ENCODE peak calls at places on chromosomes 7 and 10, in six cellular contexts. X is neural progenitor cell, F is astrocyte, Z is IMR-90, E is mammary epithelial cell, S is mesendoderm. V is an unnamed sample.

GRCh38 chr10:118594392-118595063 is 920 bp downstream of the PRLHR start:
- DNase-seq in F (peak; percentile 13), S (peak; percentile 96), X (peak; percentile 99), Z (peak; percentile 21), E (peak; percentile 57), V (no peak)

GRCh38 chr10:22657566-22658190 is 56.7 kb downstream of the PIP4K2A start:
- DNase-seq in S (no peak), X (no peak), E (no peak), F (peak; percentile 36), Z (peak; percentile 53), V (no peak)

GRCh38 chr7:41705109-41705871 is 2.4 kb upstream of the INHBA start:
- DNase-seq in S (peak; percentile 92), X (peak; percentile 93), Z (peak; percentile 93), E (peak; percentile 86), F (peak; percentile 85), V (peak; percentile 74)

GRCh38 chr10:130744631-130745030 is 566.9 kb downstream of the TCERG1L start:
- DNase-seq in Z (no peak), F (no peak), E (no peak), X (peak; percentile 61), S (peak; percentile 52), V (no peak)

GRCh38 chr10:77821551-77821950 is 105.0 kb downstream of the DLG5 start:
- DNase-seq in S (no peak), X (no peak), E (no peak), F (no peak), Z (no peak), V (no peak)

GRCh38 chr7:96285579-96285978 is 36.3 kb downstream of the SLC25A13 start:
- DNase-seq in S (no peak), X (no peak), F (no peak), E (no peak), Z (peak; percentile 37), V (peak; percentile 14)

GRCh38 chr7:25069900-25070443 is 55.1 kb downstream of the CYCS start:
- DNase-seq in X (peak; percentile 90), F (peak; percentile 60), S (peak; percentile 84), E (peak; percentile 45), Z (peak; percentile 88), V (peak; percentile 90)

GRCh38 chr7:140719711-140720110 is 23.2 kb downstream of the NDUFB2 start:
- DNase-seq in F (peak; percentile 10), Z (peak; percentile 56), E (no peak), X (no peak), S (no peak), V (no peak)

GRCh38 chr7:158606111-158606510 is 18.5 kb upstream of the PTPRN2 start:
- DNase-seq in X (no peak), F (peak; percentile 39), E (no peak), Z (no peak), S (no peak), V (no peak)

GRCh38 chr10:131651674-131652093 is 249.1 kb upstream of the PPP2R2D start:
- DNase-seq in F (no peak), E (no peak), Z (no peak), X (peak; percentile 43), S (peak; percentile 48), V (no peak)

GRCh38 chr10:131352765-131353290 is 41.3 kb upstream of the TCERG1L start:
- DNase-seq in S (no peak), F (no peak), X (no peak), Z (no peak), E (no peak), V (no peak)

GRCh38 chr10:16440396-16441105 is 3.7 kb downstream of the PTER start:
- DNase-seq in S (peak; percentile 69), E (peak; percentile 88), Z (no peak), X (no peak), F (peak; percentile 39), V (no peak)

GRCh38 chr7:88344271-88344670 is 37.6 kb upstream of the STEAP4 start:
- DNase-seq in Z (no peak), X (no peak), S (no peak), E (no peak), F (no peak), V (no peak)

GRCh38 chr10:132643709-132644543 is 106.3 kb downstream of the INPP5A start:
- DNase-seq in S (no peak), Z (no peak), F (no peak), E (no peak), X (peak; percentile 43), V (no peak)

GRCh38 chr10:126110434-126110833 is 214.1 kb downstream of the FANK1 start:
- DNase-seq in S (no peak), F (peak; percentile 52), E (no peak), X (no peak), Z (peak; percentile 60), V (no peak)

GRCh38 chr7:88302486-88302885 is 4.2 kb downstream of the STEAP4 start:
- DNase-seq in S (no peak), Z (no peak), E (no peak), F (no peak), X (no peak), V (no peak)

GRCh38 chr10:60527676-60528075 is 138.0 kb upstream of the ANK3 start:
- DNase-seq in Z (no peak), X (no peak), F (no peak), E (no peak), S (peak; percentile 53), V (no peak)

GRCh38 chr10:131406676-131407392 is 95.3 kb upstream of the TCERG1L start:
- DNase-seq in X (no peak), S (no peak), Z (no peak), F (no peak), E (no peak), V (no peak)

GRCh38 chr7:133796778-133797177 is 330.4 kb upstream of the LRGUK start:
- DNase-seq in E (no peak), X (no peak), S (no peak), F (no peak), Z (no peak), V (no peak)

GRCh38 chr7:28919510-28919909 is 38.6 kb downstream of the TRIL start:
- DNase-seq in X (no peak), F (peak; percentile 30), Z (peak; percentile 18), S (no peak), E (no peak), V (no peak)

GRCh38 chr10:132452651-132453469 is 55.9 kb downstream of the PWWP2B start:
- DNase-seq in S (peak; percentile 59), E (peak; percentile 79), Z (peak; percentile 72), F (peak; percentile 20), X (peak; percentile 86), V (peak; percentile 93)

GRCh38 chr10:1198453-1199344 is 142.5 kb downstream of the WDR37 start:
- DNase-seq in X (peak; percentile 41), E (no peak), F (no peak), S (peak; percentile 65), Z (no peak), V (no peak)

GRCh38 chr10:112755446-112756117 is 194.5 kb upstream of the TCF7L2 start:
- DNase-seq in Z (no peak), S (no peak), F (no peak), E (no peak), X (peak; percentile 25), V (no peak)

GRCh38 chr7:5591547-5591899 is 167.9 kb upstream of the TNRC18 start:
- DNase-seq in Z (peak; percentile 80), X (peak; percentile 71), E (peak; percentile 76), S (peak; percentile 95), F (peak; percentile 81), V (no peak)

GRCh38 chr7:66669088-66669487 is 40.4 kb downstream of the KCTD7 start:
- DNase-seq in S (no peak), F (no peak), E (no peak), Z (no peak), X (no peak), V (no peak)

GRCh38 chr7:26492816-26493215 is 201.2 kb downstream of the SNX10 start:
- DNase-seq in X (no peak), S (no peak), Z (no peak), E (no peak), F (no peak), V (no peak)

GRCh38 chr7:106679153-106679931 is 18.4 kb upstream of the CCDC71L start:
- DNase-seq in X (no peak), F (peak; percentile 56), S (peak; percentile 69), E (peak; percentile 79), Z (peak; percentile 29), V (peak; percentile 33)

GRCh38 chr10:102859911-102860310 is 5.9 kb downstream of the BORCS7 start:
- DNase-seq in E (no peak), F (no peak), X (no peak), S (no peak), Z (no peak), V (no peak)

GRCh38 chr7:5396542-5396941 is 27.1 kb downstream of the TNRC18 start:
- DNase-seq in S (no peak), X (no peak), F (no peak), Z (no peak), E (peak; percentile 59), V (peak; percentile 85)

GRCh38 chr7:92319243-92319642 is 73.5 kb downstream of the ANKIB1 start:
- DNase-seq in F (no peak), X (no peak), E (no peak), Z (no peak), S (no peak), V (no peak)
- H3K9ac ChIP-seq in F (no peak overlapping the region), X (no peak overlapping the region), E (no peak overlapping the region), Z (no peak overlapping the region), S (no peak overlapping the region), V (no peak overlapping the region)

GRCh38 chr10:72087392-72087968 is 871 bp downstream of the SPOCK2 start:
- DNase-seq in X (peak; percentile 39), F (no peak), S (no peak), Z (no peak), E (no peak), V (no peak)
- H3K4me3 ChIP-seq in X (peak overlapping the region; percentile 62), F (peak overlapping the region; percentile 17), S (peak overlapping the region; percentile 3), Z (no peak overlapping the region), E (peak overlapping the region; percentile 25), V (no peak overlapping the region)

GRCh38 chr10:3950676-3951275 is 165.8 kb upstream of the KLF6 start:
- DNase-seq in E (no peak), X (no peak), S (no peak), Z (no peak), F (no peak), V (no peak)

GRCh38 chr10:3948843-3949242 is 163.8 kb upstream of the KLF6 start:
- DNase-seq in F (peak; percentile 86), E (peak; percentile 33), Z (peak; percentile 79), S (no peak), X (no peak), V (no peak)

GRCh38 chr10:3946234-3947229 is 161.5 kb upstream of the KLF6 start:
- DNase-seq in Z (no peak), S (peak; percentile 31), E (no peak), F (no peak), X (no peak), V (no peak)

GRCh38 chr10:3951993-3952392 is 167.0 kb upstream of the KLF6 start:
- DNase-seq in S (no peak), Z (no peak), E (no peak), X (no peak), F (no peak), V (no peak)

DNA sequence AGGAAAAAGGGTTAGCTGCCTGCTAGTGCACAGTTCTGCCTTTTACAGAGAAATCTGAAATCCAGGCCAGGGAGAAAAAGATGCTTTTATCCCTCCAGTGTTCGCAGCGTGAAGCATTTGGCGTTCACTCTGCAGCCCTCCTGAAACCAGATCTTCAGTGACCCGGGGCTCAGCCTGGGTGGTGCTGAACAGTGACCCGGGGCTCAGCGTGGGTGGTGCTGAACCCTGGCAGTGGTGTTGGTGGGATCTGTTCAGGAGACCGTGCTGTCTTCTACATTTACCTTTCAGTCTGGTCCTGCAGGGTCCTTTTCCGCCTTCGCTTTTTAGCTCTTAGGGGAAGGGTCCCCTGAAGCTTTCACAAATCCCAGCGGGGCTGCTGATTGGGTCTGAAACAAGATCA is 164.7 kb upstream of the KLF6 start:
- DNase-seq in S (no peak), X (peak; percentile 22), F (no peak), E (no peak), Z (no peak), V (no peak)
- H3K9ac ChIP-seq in S (no peak overlapping the region), X (no peak overlapping the region), F (peak overlapping the region; percentile 31), E (no peak overlapping the region), Z (no peak overlapping the region), V (no peak overlapping the region)

GRCh38 chr7:52831321-52831720 is 204.1 kb upstream of the POM121L12 start:
- DNase-seq in F (peak; percentile 39), E (no peak), Z (no peak), X (no peak), S (no peak), V (no peak)
- H3K4me3 ChIP-seq in F (peak overlapping the region; percentile 41), E (no peak overlapping the region), Z (no peak overlapping the region), X (no peak overlapping the region), S (no peak overlapping the region), V (no peak overlapping the region)

V was measured in Karpas-422.